ENCODE peak calls at places on chromosomes 1 and 21, in ten cellular contexts. One of them, this sample, is unnamed.

GRCh38 chr1:216223521-216223920 is 199.7 kb downstream of the USH2A start:
- DNase-seq in stimulated activated CD8-positive, alpha-beta memory T cell treated with anti-CD3 and anti-CD28 coated beads, Interleukin-15, amount 100 ng/mL, for 1 hour: no peak
- DNase-seq in T-cell: no peak
- DNase-seq in SHP77: no peak
- DNase-seq in lung: no peak
- DNase-seq in EL: no peak
- DNase-seq in HCEC 1CT: no peak
- DNase-seq in heart left ventricle: no peak
- DNase-seq in GM10248: no peak
- DNase-seq in GM04504: peak
- DNase-seq in this sample: peak

GRCh38 chr21:39430954-39431353 is 14.6 kb downstream of the LCA5L start:
- DNase-seq in T-cell: no peak
- DNase-seq in HCEC 1CT: no peak
- DNase-seq in SHP77: no peak
- DNase-seq in GM04504: no peak
- DNase-seq in GM10248: no peak
- DNase-seq in lung: no peak
- DNase-seq in stimulated activated CD8-positive, alpha-beta memory T cell treated with anti-CD3 and anti-CD28 coated beads, Interleukin-15, amount 100 ng/mL, for 1 hour: no peak
- DNase-seq in EL: no peak
- DNase-seq in heart left ventricle: no peak
- DNase-seq in this sample: no peak

GRCh38 chr21:42118901-42119300 is 47.8 kb downstream of the UMODL1 start:
- DNase-seq in EL: no peak
- DNase-seq in HCEC 1CT: no peak
- DNase-seq in stimulated activated CD8-positive, alpha-beta memory T cell treated with anti-CD3 and anti-CD28 coated beads, Interleukin-15, amount 100 ng/mL, for 1 hour: no peak
- DNase-seq in lung: no peak
- DNase-seq in GM10248: no peak
- DNase-seq in GM04504: no peak
- DNase-seq in T-cell: no peak
- DNase-seq in heart left ventricle: peak
- DNase-seq in SHP77: peak
- DNase-seq in this sample: peak

GRCh38 chr1:169122976-169123375 is 16.5 kb downstream of the ATP1B1 start:
- DNase-seq in stimulated activated CD8-positive, alpha-beta memory T cell treated with anti-CD3 and anti-CD28 coated beads, Interleukin-15, amount 100 ng/mL, for 1 hour: no peak
- DNase-seq in GM10248: peak
- DNase-seq in heart left ventricle: no peak
- DNase-seq in GM04504: no peak
- DNase-seq in EL: no peak
- DNase-seq in T-cell: no peak
- DNase-seq in lung: no peak
- DNase-seq in HCEC 1CT: no peak
- DNase-seq in SHP77: no peak
- DNase-seq in this sample: no peak

GRCh38 chr1:225343618-225344017 is 84.2 kb downstream of the LBR start:
- DNase-seq in stimulated activated CD8-positive, alpha-beta memory T cell treated with anti-CD3 and anti-CD28 coated beads, Interleukin-15, amount 100 ng/mL, for 1 hour: no peak
- DNase-seq in SHP77: no peak
- DNase-seq in EL: peak
- DNase-seq in GM04504: no peak
- DNase-seq in lung: no peak
- DNase-seq in GM10248: no peak
- DNase-seq in heart left ventricle: no peak
- DNase-seq in T-cell: no peak
- DNase-seq in HCEC 1CT: peak
- DNase-seq in this sample: peak

GRCh38 chr1:211625040-211625439 is 46.1 kb upstream of the SLC30A1 start:
- DNase-seq in T-cell: no peak
- DNase-seq in heart left ventricle: no peak
- DNase-seq in stimulated activated CD8-positive, alpha-beta memory T cell treated with anti-CD3 and anti-CD28 coated beads, Interleukin-15, amount 100 ng/mL, for 1 hour: no peak
- DNase-seq in HCEC 1CT: peak
- DNase-seq in GM10248: no peak
- DNase-seq in GM04504: peak
- DNase-seq in EL: peak
- DNase-seq in lung: no peak
- DNase-seq in SHP77: no peak
- DNase-seq in this sample: peak

GRCh38 chr1:46526013-46526688 is 25.3 kb downstream of the KNCN start:
- DNase-seq in lung: no peak
- DNase-seq in T-cell: no peak
- DNase-seq in HCEC 1CT: no peak
- DNase-seq in stimulated activated CD8-positive, alpha-beta memory T cell treated with anti-CD3 and anti-CD28 coated beads, Interleukin-15, amount 100 ng/mL, for 1 hour: no peak
- DNase-seq in SHP77: no peak
- DNase-seq in EL: no peak
- DNase-seq in GM10248: no peak
- DNase-seq in heart left ventricle: peak
- DNase-seq in GM04504: no peak
- DNase-seq in this sample: no peak

GRCh38 chr1:154502742-154503111 is 515 bp upstream of the SHE start:
- DNase-seq in HCEC 1CT: no peak
- DNase-seq in lung: no peak
- DNase-seq in EL: no peak
- DNase-seq in T-cell: no peak
- DNase-seq in GM04504: no peak
- DNase-seq in heart left ventricle: no peak
- DNase-seq in GM10248: no peak
- DNase-seq in stimulated activated CD8-positive, alpha-beta memory T cell treated with anti-CD3 and anti-CD28 coated beads, Interleukin-15, amount 100 ng/mL, for 1 hour: no peak
- DNase-seq in SHP77: no peak
- DNase-seq in this sample: no peak

GRCh38 chr1:207494171-207494570 is 1.8 kb upstream of the CR1 start:
- DNase-seq in GM10248: no peak
- DNase-seq in heart left ventricle: no peak
- DNase-seq in T-cell: no peak
- DNase-seq in GM04504: no peak
- DNase-seq in EL: no peak
- DNase-seq in HCEC 1CT: no peak
- DNase-seq in stimulated activated CD8-positive, alpha-beta memory T cell treated with anti-CD3 and anti-CD28 coated beads, Interleukin-15, amount 100 ng/mL, for 1 hour: no peak
- DNase-seq in lung: no peak
- DNase-seq in SHP77: no peak
- DNase-seq in this sample: no peak

GRCh38 chr21:33266784-33267135 is 593 bp downstream of the IL10RB start:
- DNase-seq in SHP77: no peak
- DNase-seq in GM10248: peak
- DNase-seq in stimulated activated CD8-positive, alpha-beta memory T cell treated with anti-CD3 and anti-CD28 coated beads, Interleukin-15, amount 100 ng/mL, for 1 hour: no peak
- DNase-seq in lung: no peak
- DNase-seq in T-cell: peak
- DNase-seq in GM04504: no peak
- DNase-seq in heart left ventricle: peak
- DNase-seq in EL: no peak
- DNase-seq in HCEC 1CT: no peak
- DNase-seq in this sample: peak

GRCh38 chr1:112866151-112866550 is 89.8 kb downstream of the SLC16A1 start:
- DNase-seq in SHP77: no peak
- DNase-seq in heart left ventricle: no peak
- DNase-seq in HCEC 1CT: peak
- DNase-seq in lung: no peak
- DNase-seq in T-cell: no peak
- DNase-seq in EL: peak
- DNase-seq in GM04504: no peak
- DNase-seq in GM10248: no peak
- DNase-seq in stimulated activated CD8-positive, alpha-beta memory T cell treated with anti-CD3 and anti-CD28 coated beads, Interleukin-15, amount 100 ng/mL, for 1 hour: no peak
- DNase-seq in this sample: peak

GRCh38 chr1:17591814-17592430 is 52.4 kb downstream of the ARHGEF10L start:
- DNase-seq in GM10248: no peak
- DNase-seq in GM04504: no peak
- DNase-seq in lung: no peak
- DNase-seq in stimulated activated CD8-positive, alpha-beta memory T cell treated with anti-CD3 and anti-CD28 coated beads, Interleukin-15, amount 100 ng/mL, for 1 hour: no peak
- DNase-seq in T-cell: no peak
- DNase-seq in heart left ventricle: no peak
- DNase-seq in EL: no peak
- DNase-seq in SHP77: no peak
- DNase-seq in HCEC 1CT: no peak
- DNase-seq in this sample: no peak

GRCh38 chr1:18899363-18900049 is 2.8 kb downstream of the ALDH4A1 start:
- DNase-seq in GM10248: no peak
- DNase-seq in lung: no peak
- DNase-seq in stimulated activated CD8-positive, alpha-beta memory T cell treated with anti-CD3 and anti-CD28 coated beads, Interleukin-15, amount 100 ng/mL, for 1 hour: no peak
- DNase-seq in GM04504: no peak
- DNase-seq in EL: no peak
- DNase-seq in heart left ventricle: no peak
- DNase-seq in HCEC 1CT: no peak
- DNase-seq in SHP77: no peak
- DNase-seq in T-cell: no peak
- DNase-seq in this sample: no peak

GRCh38 chr1:164948101-164948500 is 389.1 kb downstream of the PBX1 start:
- DNase-seq in heart left ventricle: no peak
- DNase-seq in stimulated activated CD8-positive, alpha-beta memory T cell treated with anti-CD3 and anti-CD28 coated beads, Interleukin-15, amount 100 ng/mL, for 1 hour: no peak
- DNase-seq in GM10248: no peak
- DNase-seq in EL: no peak
- DNase-seq in T-cell: no peak
- DNase-seq in GM04504: no peak
- DNase-seq in HCEC 1CT: no peak
- DNase-seq in lung: no peak
- DNase-seq in SHP77: no peak
- DNase-seq in this sample: no peak

GRCh38 chr1:61950418-61950817 is 208.1 kb downstream of the PATJ start:
- DNase-seq in GM04504: no peak
- DNase-seq in HCEC 1CT: no peak
- DNase-seq in SHP77: no peak
- DNase-seq in lung: no peak
- DNase-seq in EL: peak
- DNase-seq in heart left ventricle: no peak
- DNase-seq in GM10248: no peak
- DNase-seq in stimulated activated CD8-positive, alpha-beta memory T cell treated with anti-CD3 and anti-CD28 coated beads, Interleukin-15, amount 100 ng/mL, for 1 hour: no peak
- DNase-seq in T-cell: no peak
- DNase-seq in this sample: peak

GRCh38 chr1:33086384-33086850 is 5.5 kb downstream of the AZIN2 start:
- DNase-seq in heart left ventricle: peak
- DNase-seq in T-cell: no peak
- DNase-seq in EL: peak
- DNase-seq in SHP77: peak
- DNase-seq in lung: peak
- DNase-seq in GM10248: peak
- DNase-seq in GM04504: no peak
- DNase-seq in stimulated activated CD8-positive, alpha-beta memory T cell treated with anti-CD3 and anti-CD28 coated beads, Interleukin-15, amount 100 ng/mL, for 1 hour: no peak
- DNase-seq in HCEC 1CT: peak
- DNase-seq in this sample: peak

GRCh38 chr1:37867784-37868183 is 8.4 kb upstream of the MTF1 start:
- DNase-seq in heart left ventricle: no peak
- DNase-seq in SHP77: no peak
- DNase-seq in T-cell: no peak
- DNase-seq in GM10248: no peak
- DNase-seq in stimulated activated CD8-positive, alpha-beta memory T cell treated with anti-CD3 and anti-CD28 coated beads, Interleukin-15, amount 100 ng/mL, for 1 hour: no peak
- DNase-seq in HCEC 1CT: no peak
- DNase-seq in EL: no peak
- DNase-seq in GM04504: no peak
- DNase-seq in lung: no peak
- DNase-seq in this sample: peak

GRCh38 chr1:176183618-176184017 is 23.5 kb downstream of the COP1 start:
- DNase-seq in HCEC 1CT: no peak
- DNase-seq in T-cell: no peak
- DNase-seq in EL: no peak
- DNase-seq in stimulated activated CD8-positive, alpha-beta memory T cell treated with anti-CD3 and anti-CD28 coated beads, Interleukin-15, amount 100 ng/mL, for 1 hour: no peak
- DNase-seq in GM04504: no peak
- DNase-seq in SHP77: no peak
- DNase-seq in GM10248: no peak
- DNase-seq in lung: no peak
- DNase-seq in heart left ventricle: no peak
- DNase-seq in this sample: no peak

GRCh38 chr1:226635456-226635941 is 86.9 kb downstream of the STUM start:
- DNase-seq in GM04504: no peak
- DNase-seq in heart left ventricle: peak
- DNase-seq in T-cell: no peak
- DNase-seq in stimulated activated CD8-positive, alpha-beta memory T cell treated with anti-CD3 and anti-CD28 coated beads, Interleukin-15, amount 100 ng/mL, for 1 hour: no peak
- DNase-seq in lung: no peak
- DNase-seq in HCEC 1CT: no peak
- DNase-seq in EL: no peak
- DNase-seq in GM10248: no peak
- DNase-seq in SHP77: no peak
- DNase-seq in this sample: no peak

GRCh38 chr1:42013881-42014470 is 95.3 kb upstream of the HIVEP3 start:
- DNase-seq in GM04504: no peak
- DNase-seq in GM10248: no peak
- DNase-seq in SHP77: no peak
- DNase-seq in HCEC 1CT: no peak
- DNase-seq in lung: no peak
- DNase-seq in stimulated activated CD8-positive, alpha-beta memory T cell treated with anti-CD3 and anti-CD28 coated beads, Interleukin-15, amount 100 ng/mL, for 1 hour: no peak
- DNase-seq in T-cell: no peak
- DNase-seq in heart left ventricle: no peak
- DNase-seq in EL: no peak
- DNase-seq in this sample: peak

GRCh38 chr1:204254031-204254661 is 40.4 kb upstream of the GOLT1A start:
- DNase-seq in T-cell: no peak
- DNase-seq in heart left ventricle: no peak
- DNase-seq in SHP77: no peak
- DNase-seq in HCEC 1CT: peak
- DNase-seq in stimulated activated CD8-positive, alpha-beta memory T cell treated with anti-CD3 and anti-CD28 coated beads, Interleukin-15, amount 100 ng/mL, for 1 hour: no peak
- DNase-seq in GM10248: no peak
- DNase-seq in GM04504: peak
- DNase-seq in lung: peak
- DNase-seq in EL: peak
- DNase-seq in this sample: no peak

GRCh38 chr1:172322219-172323061 is 98.0 kb upstream of the C1orf105 start:
- DNase-seq in SHP77: peak
- DNase-seq in EL: peak
- DNase-seq in lung: peak
- DNase-seq in HCEC 1CT: peak
- DNase-seq in GM10248: no peak
- DNase-seq in heart left ventricle: peak
- DNase-seq in stimulated activated CD8-positive, alpha-beta memory T cell treated with anti-CD3 and anti-CD28 coated beads, Interleukin-15, amount 100 ng/mL, for 1 hour: no peak
- DNase-seq in T-cell: no peak
- DNase-seq in GM04504: peak
- DNase-seq in this sample: peak

GRCh38 chr1:53826367-53826766 is 11.7 kb downstream of the NDC1 start:
- DNase-seq in HCEC 1CT: peak
- DNase-seq in stimulated activated CD8-positive, alpha-beta memory T cell treated with anti-CD3 and anti-CD28 coated beads, Interleukin-15, amount 100 ng/mL, for 1 hour: no peak
- DNase-seq in GM10248: no peak
- DNase-seq in T-cell: no peak
- DNase-seq in SHP77: peak
- DNase-seq in lung: no peak
- DNase-seq in EL: peak
- DNase-seq in GM04504: no peak
- DNase-seq in heart left ventricle: no peak
- DNase-seq in this sample: peak

GRCh38 chr1:228500901-228501871 is 14.0 kb downstream of the RNF187 start:
- DNase-seq in stimulated activated CD8-positive, alpha-beta memory T cell treated with anti-CD3 and anti-CD28 coated beads, Interleukin-15, amount 100 ng/mL, for 1 hour: peak
- DNase-seq in HCEC 1CT: peak
- DNase-seq in SHP77: peak
- DNase-seq in EL: peak
- DNase-seq in T-cell: peak
- DNase-seq in lung: peak
- DNase-seq in GM10248: peak
- DNase-seq in heart left ventricle: peak
- DNase-seq in GM04504: peak
- DNase-seq in this sample: peak

GRCh38 chr1:180237850-180238476 is 7.9 kb downstream of the LHX4 start:
- DNase-seq in GM04504: no peak
- DNase-seq in EL: no peak
- DNase-seq in lung: no peak
- DNase-seq in stimulated activated CD8-positive, alpha-beta memory T cell treated with anti-CD3 and anti-CD28 coated beads, Interleukin-15, amount 100 ng/mL, for 1 hour: no peak
- DNase-seq in T-cell: no peak
- DNase-seq in SHP77: no peak
- DNase-seq in heart left ventricle: no peak
- DNase-seq in HCEC 1CT: no peak
- DNase-seq in GM10248: no peak
- DNase-seq in this sample: no peak

GRCh38 chr1:66982561-66983285 is 57.9 kb downstream of the MIER1 start:
- DNase-seq in stimulated activated CD8-positive, alpha-beta memory T cell treated with anti-CD3 and anti-CD28 coated beads, Interleukin-15, amount 100 ng/mL, for 1 hour: no peak
- DNase-seq in GM04504: no peak
- DNase-seq in lung: no peak
- DNase-seq in SHP77: no peak
- DNase-seq in GM10248: no peak
- DNase-seq in HCEC 1CT: no peak
- DNase-seq in heart left ventricle: no peak
- DNase-seq in T-cell: no peak
- DNase-seq in EL: no peak
- DNase-seq in this sample: no peak

GRCh38 chr1:234778215-234779159 is 168.5 kb upstream of the IRF2BP2 start:
- DNase-seq in stimulated activated CD8-positive, alpha-beta memory T cell treated with anti-CD3 and anti-CD28 coated beads, Interleukin-15, amount 100 ng/mL, for 1 hour: no peak
- DNase-seq in lung: peak
- DNase-seq in GM10248: peak
- DNase-seq in SHP77: no peak
- DNase-seq in T-cell: no peak
- DNase-seq in heart left ventricle: no peak
- DNase-seq in GM04504: no peak
- DNase-seq in HCEC 1CT: no peak
- DNase-seq in EL: no peak
- DNase-seq in this sample: no peak

GRCh38 chr1:205602118-205602517 is 29.7 kb downstream of the ELK4 start:
- DNase-seq in lung: no peak
- DNase-seq in GM10248: no peak
- DNase-seq in SHP77: no peak
- DNase-seq in HCEC 1CT: no peak
- DNase-seq in GM04504: no peak
- DNase-seq in EL: no peak
- DNase-seq in T-cell: no peak
- DNase-seq in heart left ventricle: no peak
- DNase-seq in stimulated activated CD8-positive, alpha-beta memory T cell treated with anti-CD3 and anti-CD28 coated beads, Interleukin-15, amount 100 ng/mL, for 1 hour: no peak
- DNase-seq in this sample: no peak

This sample was measured in DMS53.